ENCODE peak calls at places on chromosomes 7 and 10, in five cellular contexts. Y is GM23338, Z is GM12878, E is MM.1S, C is hepatocyte. A is an unnamed sample. For H3K27me3, the result is how much of the 10 kb centered on the place peaks cover.

GRCh38 chr10:86400705-86401587 is 34.4 kb upstream of the GRID1 start:
- DNase-seq in Y (peak), Z (no peak), E (peak), C (peak), A (no peak)

GRCh38 chr10:113297226-113297625 is 255.6 kb upstream of the HABP2 start:
- DNase-seq in Y (no peak), Z (no peak), E (no peak), C (no peak), A (no peak)

GRCh38 chr7:76217942-76218566 is 16.4 kb downstream of the SRRM3 start:
- DNase-seq in Y (no peak), Z (no peak), E (no peak), C (no peak), A (no peak)

GRCh38 chr7:84949501-84949900 is 237.4 kb downstream of the SEMA3D start:
- DNase-seq in Y (no peak), Z (no peak), E (no peak), C (no peak), A (no peak)

GRCh38 chr7:44381494-44382220 is 56.3 kb upstream of the CAMK2B start:
- DNase-seq in Y (no peak), Z (no peak), E (no peak), C (no peak), A (no peak)

GRCh38 chr10:7872041-7872442 is 53.7 kb downstream of the TAF3 start:
- DNase-seq in Y (peak), Z (no peak), E (peak), C (peak), A (peak)

GRCh38 chr10:13773043-13773442 is 186.3 kb downstream of the PRPF18 start:
- DNase-seq in Y (no peak), Z (no peak), E (no peak), C (peak), A (no peak)

GRCh38 chr7:45689797-45690761 is 115.9 kb downstream of the ADCY1 start:
- DNase-seq in Y (no peak), Z (no peak), E (no peak), C (no peak), A (no peak)

GRCh38 chr7:144629011-144629410 is 206.8 kb downstream of the TPK1 start:
- DNase-seq in Y (peak), Z (no peak), E (no peak), C (no peak), A (peak)

DNA sequence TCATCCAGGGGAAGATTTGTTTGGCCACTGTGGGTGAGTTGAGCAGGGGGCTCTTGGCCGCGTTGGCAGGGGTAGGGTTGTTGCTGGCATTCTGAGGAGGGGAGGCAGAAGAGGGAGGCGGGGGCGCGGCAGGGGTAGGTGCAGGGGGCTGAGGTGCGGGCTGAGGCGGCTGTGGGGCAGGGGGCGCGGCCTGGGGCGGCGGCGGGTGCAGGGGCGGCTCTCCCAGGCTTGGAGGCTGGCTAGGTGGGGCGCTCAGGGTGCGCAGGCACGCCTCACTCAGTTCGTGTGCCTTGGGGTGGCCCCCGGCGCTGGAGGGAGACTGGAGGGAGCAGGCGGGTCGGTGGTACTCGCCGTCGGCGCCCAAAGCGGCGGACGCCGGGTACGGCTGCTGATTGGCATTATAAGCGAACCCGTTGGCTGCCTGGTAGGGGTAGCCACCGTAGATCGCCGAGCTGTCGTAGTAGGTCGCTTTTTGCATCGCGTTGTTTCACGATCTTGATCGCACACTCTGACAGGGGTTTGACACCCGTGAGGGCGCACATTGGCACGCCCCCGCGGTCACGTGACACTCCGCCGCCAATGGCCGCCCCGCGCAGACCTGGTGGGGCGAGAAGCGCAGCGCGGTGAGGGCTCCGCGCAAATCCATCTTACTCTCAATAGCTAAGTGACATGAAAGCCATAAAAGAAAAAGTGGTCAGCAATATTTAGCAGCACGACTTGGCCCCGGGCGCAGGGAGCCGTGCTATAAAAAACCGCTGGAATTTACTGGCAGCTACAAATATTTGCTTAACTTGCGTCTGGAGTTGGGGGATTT is 7.9 kb upstream of the HOXA2 start:
- DNase-seq in Y (peak), Z (no peak), E (no peak), C (peak), A (no peak)
- H3K4me3 ChIP-seq in Y (peak), Z (no peak), E (no peak), C (no peak), A (no peak)

GRCh38 chr7:155520114-155520513 is 26.2 kb downstream of the CNPY1 start:
- DNase-seq in Y (no peak), Z (no peak), E (no peak), C (no peak), A (no peak)
- H3K27me3 ChIP-seq in Y (under half), Z (under half), E (half or more), C (half or more), A (half or more)

DNA sequence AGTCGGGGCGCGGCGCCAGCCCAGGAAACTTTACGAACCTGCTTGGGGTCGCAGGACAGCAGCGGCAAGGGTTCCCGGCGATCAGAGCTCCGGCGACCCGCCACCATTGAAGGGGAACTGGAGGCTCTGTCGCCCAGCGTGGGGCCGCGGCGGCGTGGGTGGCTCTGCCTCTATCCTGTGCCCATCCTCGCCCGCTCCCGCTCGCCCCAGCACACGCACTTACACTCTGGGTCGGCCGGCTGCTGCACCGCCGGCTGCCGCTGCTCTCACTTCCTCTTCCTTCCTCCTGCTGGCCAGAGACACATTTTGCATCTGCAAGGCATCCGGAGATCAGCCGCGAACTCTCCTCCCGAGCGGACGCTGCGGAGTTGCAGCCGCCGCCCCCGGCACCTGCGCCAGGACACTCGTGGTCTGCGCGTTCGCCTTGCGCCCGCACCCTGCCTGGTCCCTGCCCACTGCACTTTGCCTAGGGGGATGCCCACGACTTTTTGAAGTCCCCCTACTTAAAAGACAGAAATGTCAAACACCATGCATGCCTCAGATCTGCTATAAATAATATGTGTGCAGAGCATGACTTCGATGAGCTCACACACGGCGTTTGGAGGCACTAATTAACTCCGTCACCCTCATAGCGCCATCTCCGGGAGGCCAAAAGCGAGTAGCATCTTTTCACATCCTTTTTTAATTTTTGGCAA is at the start of gene ELMO1:
- DNase-seq in Y (peak), Z (peak), E (peak), C (peak), A (peak)
- TF ChIP-seq EZH2 in Y (no peak), Z (no peak), E (no peak), C (peak), A (peak)

GRCh38 chr10:100370561-100370975 is 23.5 kb downstream of the SCD start:
- DNase-seq in Y (no peak), Z (no peak), E (peak), C (peak), A (no peak)
- H3K4me3 ChIP-seq in Y (peak), Z (no peak), E (peak), C (no peak), A (no peak)

DNA sequence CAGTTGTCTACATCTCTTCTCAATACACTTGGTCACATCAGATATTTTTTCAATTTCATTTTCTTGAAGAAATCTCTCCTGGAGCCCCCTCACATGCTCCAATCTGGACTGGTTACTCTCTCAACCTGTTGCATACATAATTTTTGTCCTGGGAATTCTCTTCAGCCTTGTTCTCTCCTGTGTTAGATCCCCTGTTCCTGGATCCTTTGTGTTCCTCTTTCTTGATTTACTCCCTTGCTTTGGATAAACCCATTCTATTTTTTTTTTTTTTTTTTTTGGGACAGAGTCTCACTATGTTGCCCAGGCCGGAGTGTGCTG is 45.6 kb downstream of the SCD start:
- DNase-seq in Y (no peak), Z (no peak), E (no peak), C (no peak), A (no peak)
- H3K27me3 ChIP-seq in Y (under half), Z (under half), E (under half), C (under half), A (under half)

DNA sequence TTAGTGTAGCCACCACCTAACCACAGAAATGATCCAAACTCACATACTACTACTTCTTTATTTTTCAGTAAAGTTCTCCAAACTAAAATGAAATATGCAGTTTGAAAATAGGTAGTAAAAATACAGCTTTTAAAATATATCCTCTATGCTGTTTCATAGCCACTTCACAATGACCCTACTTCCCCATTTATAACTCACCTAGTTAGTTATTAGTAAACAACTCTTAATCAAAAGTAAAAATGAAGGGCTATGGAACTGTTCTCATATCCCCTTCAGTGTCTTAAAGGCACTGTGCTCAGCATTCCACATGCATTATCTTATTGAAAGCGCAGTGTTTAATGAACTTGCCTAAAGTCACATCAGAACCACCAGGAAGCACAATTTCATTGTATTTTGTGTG is 43.5 kb downstream of the KMT2C start:
- DNase-seq in Y (no peak), Z (no peak), E (no peak), C (no peak), A (no peak)
- TF ChIP-seq EZH2 in Y (no peak), Z (no peak), E (no peak), C (no peak), A (no peak)

GRCh38 chr7:93923291-93923690 is 1.8 kb downstream of the GNG11 start:
- DNase-seq in Y (no peak), Z (no peak), E (no peak), C (no peak), A (no peak)
- H3K4me3 ChIP-seq in Y (no peak), Z (no peak), E (no peak), C (peak), A (peak)

GRCh38 chr7:155263051-155263450 is 34.6 kb upstream of the INSIG1 start:
- DNase-seq in Y (no peak), Z (no peak), E (no peak), C (no peak), A (no peak)

GRCh38 chr7:155260498-155260872 is 37.2 kb upstream of the INSIG1 start:
- DNase-seq in Y (no peak), Z (no peak), E (no peak), C (no peak), A (no peak)

GRCh38 chr7:155263522-155264197 is 34.0 kb upstream of the INSIG1 start:
- DNase-seq in Y (no peak), Z (no peak), E (no peak), C (no peak), A (no peak)

GRCh38 chr7:155261031-155261985 is 36.4 kb upstream of the INSIG1 start:
- DNase-seq in Y (peak), Z (no peak), E (no peak), C (no peak), A (no peak)

DNA sequence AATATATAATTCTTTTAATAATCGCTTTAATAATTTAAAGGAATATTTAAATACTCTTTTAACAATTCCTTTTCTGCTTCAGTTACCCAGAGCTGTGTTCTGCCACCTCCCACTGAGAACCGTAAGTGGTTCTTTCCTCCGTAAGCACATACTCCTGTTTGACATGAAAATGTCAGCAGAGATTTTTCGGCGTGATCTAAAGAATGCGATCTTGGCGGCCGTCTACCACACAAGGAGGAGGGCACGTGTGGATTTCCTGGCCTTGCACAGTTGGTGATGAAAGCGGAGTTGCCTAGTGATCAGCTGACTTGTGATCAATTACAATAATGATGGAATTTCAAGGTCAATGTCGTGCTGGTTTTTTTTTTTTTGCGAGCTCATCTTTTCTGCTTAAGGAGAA is 35.7 kb upstream of the INSIG1 start:
- DNase-seq in Y (no peak), Z (no peak), E (no peak), C (no peak), A (no peak)
- H3K27me3 ChIP-seq in Y (under half), Z (under half), E (under half), C (under half), A (under half)

A was measured in A673.